ENCODE peak calls at places on chromosomes 5 and 9, in ten cellular contexts. O is right lobe of liver, H is AG04449, K is lower leg skin, U is astrocyte of the spinal cord, N is type B pancreatic cell, D is lower lobe of right lung, F is nephron progenitor cell, L is GM13977, Q is MM.1S. C is an unnamed sample.

GRCh38 chr5:90293931-90294330 is 115.6 kb downstream of the CETN3 start:
- DNase-seq in O (no peak), H (peak; percentile 29), K (no peak), U (peak; percentile 92), N (no peak), D (no peak), F (no peak), L (no peak), Q (no peak), C (no peak)

GRCh38 chr5:54845567-54845941 is 139.8 kb downstream of the ESM1 start:
- DNase-seq in O (no peak), H (no peak), K (no peak), U (peak; percentile 49), N (no peak), D (no peak), F (no peak), L (no peak), Q (no peak), C (no peak)

GRCh38 chr5:157328277-157328912 is 62.5 kb downstream of the CYFIP2 start:
- DNase-seq in O (peak; percentile 66), H (peak; percentile 38), K (peak; percentile 47), U (peak; percentile 81), N (no peak), D (peak; percentile 63), F (peak; percentile 65), L (peak; percentile 77), Q (peak; percentile 74), C (peak; percentile 69)

GRCh38 chr9:95102001-95102433 is 215.5 kb downstream of the FANCC start:
- DNase-seq in O (no peak), H (no peak), K (peak; percentile 62), U (no peak), N (no peak), D (peak; percentile 18), F (no peak), L (no peak), Q (no peak), C (no peak)

GRCh38 chr5:91118802-91119201 is 264.3 kb downstream of the ARRDC3 start:
- DNase-seq in O (no peak), H (no peak), K (no peak), U (no peak), N (no peak), D (no peak), F (no peak), L (no peak), Q (no peak), C (no peak)

GRCh38 chr5:145987871-145988270 is 51.5 kb downstream of the SH3RF2 start:
- DNase-seq in O (no peak), H (no peak), K (no peak), U (no peak), N (no peak), D (no peak), F (no peak), L (no peak), Q (no peak), C (no peak)

GRCh38 chr5:115961413-115962238 is 649 bp upstream of the LVRN start:
- DNase-seq in O (no peak), H (no peak), K (no peak), U (no peak), N (no peak), D (no peak), F (no peak), L (peak; percentile 33), Q (no peak), C (peak; percentile 3)

GRCh38 chr5:93675458-93676450 is 65.6 kb downstream of the POU5F2 start:
- DNase-seq in O (no peak), H (no peak), K (no peak), U (no peak), N (no peak), D (no peak), F (no peak), L (no peak), Q (peak; percentile 17), C (no peak)

GRCh38 chr9:93955356-93956182 is 414 bp upstream of the BARX1 start:
- DNase-seq in O (no peak), H (no peak), K (no peak), U (no peak), N (no peak), D (no peak), F (peak; percentile 58), L (peak; percentile 53), Q (no peak), C (peak; percentile 81)

GRCh38 chr5:101102506-101102905 is 199.4 kb upstream of the ST8SIA4 start:
- DNase-seq in O (no peak), H (no peak), K (no peak), U (peak; percentile 9), N (no peak), D (no peak), F (no peak), L (no peak), Q (no peak), C (no peak)

GRCh38 chr9:104748359-104749031 is 1.0 kb downstream of the NIPSNAP3A start:
- DNase-seq in O (no peak), H (no peak), K (no peak), U (peak; percentile 51), N (no peak), D (no peak), F (no peak), L (no peak), Q (peak; percentile 22), C (no peak)
- TF ChIP-seq CTCF in O (no peak), H (no peak), K (no peak), U (no peak), N (no peak), D (no peak), F (no peak), L (no peak), Q (no peak), C (no peak)

GRCh38 chr5:32092938-32093812 is 80.9 kb downstream of the GOLPH3 start:
- DNase-seq in O (no peak), H (no peak), K (peak; percentile 61), U (peak; percentile 79), N (no peak), D (no peak), F (peak; percentile 73), L (peak; percentile 87), Q (peak; percentile 92), C (peak; percentile 84)
- TF ChIP-seq CTCF in O (peak; percentile 68), H (peak; percentile 74), K (no peak), U (peak; percentile 75), N (peak; percentile 86), D (peak; percentile 65), F (peak; percentile 78), L (peak; percentile 78), Q (peak; percentile 82), C (peak; percentile 73)

GRCh38 chr9:137534256-137535119 is 15.7 kb downstream of the PNPLA7 start:
- DNase-seq in O (no peak), H (no peak), K (no peak), U (peak; percentile 68), N (no peak), D (peak; percentile 62), F (no peak), L (peak; percentile 78), Q (peak; percentile 81), C (peak; percentile 49)

GRCh38 chr9:137531099-137531765 is 19.0 kb downstream of the PNPLA7 start:
- DNase-seq in O (no peak), H (no peak), K (no peak), U (no peak), N (no peak), D (no peak), F (no peak), L (no peak), Q (no peak), C (no peak)

GRCh38 chr9:137538058-137538457 is 12.1 kb downstream of the PNPLA7 start:
- DNase-seq in O (no peak), H (no peak), K (no peak), U (no peak), N (no peak), D (no peak), F (no peak), L (no peak), Q (no peak), C (no peak)

GRCh38 chr9:137540536-137540935 is 9.7 kb downstream of the PNPLA7 start:
- DNase-seq in O (no peak), H (no peak), K (no peak), U (no peak), N (no peak), D (no peak), F (no peak), L (no peak), Q (no peak), C (no peak)

GRCh38 chr9:137535120-137535428 is 15.1 kb downstream of the PNPLA7 start:
- DNase-seq in O (no peak), H (no peak), K (no peak), U (no peak), N (no peak), D (no peak), F (no peak), L (no peak), Q (no peak), C (no peak)
- TF ChIP-seq CTCF in O (no peak), H (no peak), K (no peak), U (no peak), N (no peak), D (peak; percentile 1), F (no peak), L (no peak), Q (no peak), C (peak; percentile 28)

GRCh38 chr9:38706493-38706892 is 13.4 kb downstream of the FAM240B start:
- DNase-seq in O (no peak), H (no peak), K (no peak), U (no peak), N (no peak), D (no peak), F (no peak), L (no peak), Q (no peak), C (no peak)

GRCh38 chr9:38708759-38709158 is 11.2 kb downstream of the FAM240B start:
- DNase-seq in O (no peak), H (no peak), K (no peak), U (peak; percentile 38), N (no peak), D (no peak), F (no peak), L (no peak), Q (no peak), C (no peak)

GRCh38 chr9:38705917-38706316 is 14.0 kb downstream of the FAM240B start:
- DNase-seq in O (no peak), H (no peak), K (no peak), U (no peak), N (no peak), D (no peak), F (no peak), L (no peak), Q (no peak), C (no peak)

GRCh38 chr9:38713426-38713825 is 6.5 kb downstream of the FAM240B start:
- DNase-seq in O (no peak), H (no peak), K (no peak), U (peak; percentile 67), N (no peak), D (no peak), F (no peak), L (no peak), Q (no peak), C (no peak)

DNA sequence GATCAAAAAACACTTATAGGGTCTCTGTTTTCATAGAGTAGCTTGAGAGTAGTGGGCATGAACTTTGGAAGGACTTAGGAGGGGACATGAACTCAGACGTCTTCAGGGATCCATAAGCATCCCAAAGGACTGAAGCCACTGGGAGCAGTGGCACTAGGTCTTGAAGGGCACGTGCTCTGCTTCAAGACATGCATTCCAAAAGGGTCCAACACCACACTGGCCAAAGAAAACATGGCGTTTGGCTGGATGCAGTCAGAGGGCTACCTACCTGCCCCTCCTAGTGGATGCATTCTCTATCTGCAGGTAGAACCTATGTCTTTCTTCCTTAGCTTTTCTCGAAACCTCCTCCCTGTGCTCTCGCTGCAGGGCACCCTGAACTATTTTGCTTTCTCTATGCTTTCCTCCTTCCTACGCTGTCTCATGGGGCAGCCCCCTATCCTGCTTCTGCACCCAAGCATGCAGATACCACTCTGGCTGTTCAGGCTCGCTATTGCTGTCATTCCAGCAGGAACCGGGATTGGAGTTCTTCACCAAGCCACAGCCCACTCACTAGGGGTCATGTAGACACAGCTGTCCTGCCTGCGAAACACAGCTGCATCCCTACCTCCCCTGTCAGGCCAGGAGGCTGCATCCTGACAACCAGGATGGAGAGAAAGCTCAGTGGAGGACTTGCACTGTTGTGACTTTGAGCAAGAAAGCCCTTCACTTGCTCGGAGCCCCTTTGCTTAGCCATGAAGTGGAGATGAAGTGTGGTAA is 11.9 kb downstream of the FAM240B start:
- DNase-seq in O (no peak), H (no peak), K (no peak), U (no peak), N (no peak), D (no peak), F (no peak), L (peak; percentile 41), Q (peak; percentile 14), C (no peak)
- TF ChIP-seq CTCF in O (no peak), H (peak; percentile 4), K (no peak), U (peak; percentile 38), N (peak; percentile 59), D (no peak), F (peak; percentile 35), L (peak; percentile 55), Q (peak; percentile 44), C (no peak)